ENCODE peak calls at places on chromosomes 11 and 22, in four cellular contexts. D is adipocyte, J is BE2C, I is stomach. M is an unnamed sample. For H3K4me1 and H3K36me3, the result is how much of the 10 kb centered on the place peaks cover.

GRCh38 chr11:96185220-96185768 is 157.7 kb downstream of the MAML2 start:
- DNase-seq in D (no peak), I (no peak), J (no peak), M (no peak)

GRCh38 chr22:45819305-45819704 is 147.7 kb downstream of the ATXN10 start:
- DNase-seq in J (no peak), I (no peak), D (no peak), M (no peak)

GRCh38 chr11:57347336-57347735 is 9.2 kb downstream of the P2RX3 start:
- DNase-seq in I (no peak), J (no peak), D (no peak), M (no peak)

GRCh38 chr11:8832571-8833260 is 78.3 kb upstream of the AKIP1 start:
- DNase-seq in J (peak), I (peak), D (peak), M (peak)

GRCh38 chr11:118530683-118531596 is at the start of gene TMEM25:
- DNase-seq in J (peak), I (peak), D (peak), M (peak)

GRCh38 chr11:70371241-70371640 is 27.1 kb upstream of the CTTN start:
- DNase-seq in J (no peak), I (no peak), D (no peak), M (no peak)

GRCh38 chr11:2744166-2744565 is 44.4 kb upstream of the KCNQ1OT1 start:
- DNase-seq in D (no peak), J (no peak), I (no peak), M (no peak)

GRCh38 chr11:2325719-2326118 is 23.9 kb downstream of the TSPAN32 start:
- DNase-seq in D (peak), I (no peak), J (no peak), M (no peak)

GRCh38 chr22:39805117-39805516 is 88.4 kb downstream of the ENTHD1 start:
- DNase-seq in D (no peak), I (no peak), J (no peak), M (no peak)

GRCh38 chr11:111193924-111194490 is 51.5 kb upstream of the POU2AF2 start:
- DNase-seq in I (no peak), J (no peak), D (no peak), M (no peak)

GRCh38 chr11:58917159-58917765 is 22.0 kb upstream of the GLYATL1 start:
- DNase-seq in J (no peak), D (no peak), I (no peak), M (no peak)

GRCh38 chr22:33321466-33321865 is 263.3 kb upstream of the SYN3 start:
- DNase-seq in I (no peak), J (no peak), D (no peak), M (no peak)

GRCh38 chr11:72238492-72239295 is 5.3 kb downstream of the PHOX2A start:
- DNase-seq in J (peak), I (no peak), D (no peak), M (no peak)

GRCh38 chr11:120324932-120325810 is at the start of gene TLCD5:
- DNase-seq in D (peak), I (peak), J (peak), M (peak)

GRCh38 chr11:2004466-2004865 is 6.8 kb upstream of the H19 start:
- DNase-seq in I (no peak), D (no peak), J (no peak), M (no peak)

DNA sequence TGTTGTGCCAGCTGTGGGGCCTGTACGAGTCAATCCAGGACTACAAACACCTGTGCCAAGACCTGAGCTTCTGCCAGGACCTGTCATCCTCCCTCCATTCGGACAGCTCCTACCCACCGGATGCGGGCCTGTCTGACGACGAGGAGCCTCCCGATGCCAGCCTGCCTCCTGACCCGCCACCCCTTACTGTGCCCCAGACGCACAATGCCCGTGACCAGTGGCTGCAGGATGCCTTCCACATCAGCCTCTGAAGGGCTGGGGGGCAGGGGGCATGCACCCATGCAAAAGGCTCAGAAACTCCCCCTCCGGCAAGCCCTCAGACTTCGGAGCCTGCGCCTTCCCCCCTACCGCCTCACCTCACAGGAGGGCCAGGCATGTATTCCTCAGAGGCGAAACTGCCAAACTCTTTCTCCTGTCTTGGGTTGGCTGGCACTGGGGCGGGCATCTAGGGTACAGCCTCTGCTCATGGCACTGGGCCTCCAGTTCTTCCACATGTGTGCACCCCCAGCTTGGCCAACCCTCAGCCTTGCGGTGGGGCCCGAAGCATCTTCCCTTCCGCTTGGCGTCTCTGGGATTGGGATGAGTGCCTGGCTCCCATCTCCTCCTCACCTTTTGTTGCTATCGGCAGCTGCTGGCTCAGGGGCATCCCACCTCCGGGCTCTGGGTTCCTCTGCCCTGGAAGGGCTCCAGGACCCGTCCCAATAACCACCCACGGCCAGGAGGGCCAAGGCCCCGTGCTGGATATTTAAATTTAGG is 1.2 kb downstream of the FAM89B start:
- DNase-seq in I (no peak), J (no peak), D (peak), M (no peak)
- H3K4me1 ChIP-seq in I (half or more), J (under half), D (half or more), M (under half)

GRCh38 chr11:92967178-92967577 is 2.3 kb upstream of the MTNR1B start:
- DNase-seq in D (no peak), I (no peak), J (no peak), M (no peak)

GRCh38 chr11:92965196-92965595 is 4.3 kb upstream of the MTNR1B start:
- DNase-seq in D (no peak), I (no peak), J (no peak), M (no peak)

GRCh38 chr11:92969634-92970347 is at the start of gene MTNR1B:
- DNase-seq in I (no peak), J (no peak), D (no peak), M (no peak)

GRCh38 chr11:92972248-92972647 is 2.8 kb downstream of the MTNR1B start:
- DNase-seq in D (no peak), I (no peak), J (no peak), M (no peak)

GRCh38 chr11:92969293-92969633 is 188 bp upstream of the MTNR1B start:
- DNase-seq in I (no peak), D (no peak), J (no peak), M (no peak)
- H3K4me3 ChIP-seq in I (peak), D (peak), J (no peak), M (no peak)

DNA sequence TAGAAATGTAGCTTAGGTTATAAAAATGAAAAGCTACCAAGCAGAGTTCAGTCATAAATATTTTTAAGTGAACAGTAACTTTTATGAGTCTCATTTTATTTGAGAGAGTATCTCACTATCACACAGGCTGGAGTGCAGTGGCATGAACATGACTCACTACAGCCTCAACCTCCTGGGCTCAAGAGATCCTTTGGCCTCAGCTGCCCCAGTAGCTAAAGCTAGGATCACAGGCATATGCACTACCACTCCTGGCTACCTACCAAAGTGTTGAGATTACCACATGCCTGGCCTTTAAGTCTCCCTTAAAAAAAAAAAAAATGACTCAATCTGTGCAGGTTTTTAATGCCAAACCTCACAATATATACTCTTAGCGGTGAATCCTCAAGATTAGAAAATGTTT is 34.7 kb upstream of the CLNS1A start:
- DNase-seq in J (no peak), D (peak), I (no peak), M (no peak)
- H3K36me3 ChIP-seq in J (half or more), D (half or more), I (half or more), M (half or more)

DNA sequence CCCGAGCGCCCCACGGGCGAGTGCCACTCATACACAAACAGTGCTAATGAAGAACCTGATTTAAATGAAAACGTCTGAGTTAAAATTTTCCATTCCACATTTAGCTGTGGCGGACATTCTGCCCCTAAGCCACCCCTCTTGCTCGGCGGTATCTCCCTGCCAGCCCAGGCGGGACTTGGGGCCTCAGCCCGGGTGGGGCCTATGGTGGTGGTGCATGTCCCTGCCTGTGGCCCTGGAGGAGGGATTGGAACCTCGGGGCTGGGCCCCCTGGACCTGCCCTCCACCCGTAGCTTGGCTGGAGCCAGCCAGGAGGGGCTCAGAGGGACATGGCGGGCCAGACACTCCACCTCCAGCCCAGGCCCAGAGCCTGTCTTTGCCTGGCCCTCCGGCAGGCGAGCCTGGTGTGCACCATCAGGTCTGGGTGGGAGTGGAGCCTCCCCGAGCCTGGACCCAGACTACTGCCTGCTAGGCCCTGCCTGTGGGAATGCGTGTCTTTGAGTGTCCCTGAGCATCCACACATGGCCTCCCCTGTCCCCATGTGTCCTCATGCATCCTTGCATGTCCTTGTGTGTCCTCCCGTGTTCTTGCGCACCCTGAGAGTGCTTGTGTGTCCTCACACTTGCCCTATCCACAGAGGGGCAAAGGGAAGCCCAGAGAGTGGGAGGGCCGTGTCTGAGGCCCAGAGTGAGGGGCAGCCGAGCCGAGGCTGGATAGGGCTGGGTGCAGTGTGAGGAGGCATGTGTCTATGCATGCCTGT is 4.4 kb downstream of the ZDHHC8 start:
- DNase-seq in J (no peak), I (no peak), D (no peak), M (no peak)
- H3K4me1 ChIP-seq in J (under half), I (half or more), D (under half), M (under half)

DNA sequence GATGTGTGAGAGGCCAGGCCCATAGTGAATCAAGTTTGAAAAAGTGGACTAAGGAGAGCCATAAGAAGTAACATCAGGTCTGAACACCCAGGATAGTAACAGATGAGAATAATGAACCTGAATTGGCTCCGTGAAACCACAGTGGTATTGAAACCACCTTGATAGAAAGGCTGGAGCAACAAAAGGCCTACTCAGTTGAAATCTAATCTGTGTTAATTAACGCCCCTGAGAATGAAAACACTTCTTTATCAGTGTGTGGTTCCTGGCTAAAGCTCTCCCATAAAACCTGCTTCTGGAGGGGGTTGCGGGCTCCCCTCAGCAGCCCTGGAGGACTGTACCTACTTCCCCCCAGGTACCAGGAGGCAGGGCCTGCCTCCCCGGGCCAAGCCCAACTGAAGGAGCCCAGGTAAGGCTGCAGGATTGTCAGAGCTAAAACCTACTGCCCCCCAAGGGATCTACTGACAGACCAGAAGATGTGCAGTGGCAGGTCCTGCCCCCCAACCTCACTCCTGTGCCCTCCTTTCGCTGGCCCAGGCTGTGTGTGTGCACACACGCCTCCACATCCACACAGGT is 54.6 kb downstream of the PLEKHA7 start:
- DNase-seq in D (no peak), I (no peak), J (no peak), M (no peak)
- H3K4me3 ChIP-seq in D (no peak), I (no peak), J (no peak), M (no peak)

GRCh38 chr11:108144615-108145014 is 23.2 kb downstream of the ACAT1 start:
- DNase-seq in J (no peak), D (no peak), I (no peak), M (no peak)
- H3K36me3 ChIP-seq in J (half or more), D (half or more), I (half or more), M (under half)

GRCh38 chr11:26951849-26952515 is 41.9 kb upstream of the FIBIN start:
- DNase-seq in D (no peak), J (peak), I (no peak), M (peak)
- H3K4me1 ChIP-seq in D (under half), J (under half), I (under half), M (under half)

DNA sequence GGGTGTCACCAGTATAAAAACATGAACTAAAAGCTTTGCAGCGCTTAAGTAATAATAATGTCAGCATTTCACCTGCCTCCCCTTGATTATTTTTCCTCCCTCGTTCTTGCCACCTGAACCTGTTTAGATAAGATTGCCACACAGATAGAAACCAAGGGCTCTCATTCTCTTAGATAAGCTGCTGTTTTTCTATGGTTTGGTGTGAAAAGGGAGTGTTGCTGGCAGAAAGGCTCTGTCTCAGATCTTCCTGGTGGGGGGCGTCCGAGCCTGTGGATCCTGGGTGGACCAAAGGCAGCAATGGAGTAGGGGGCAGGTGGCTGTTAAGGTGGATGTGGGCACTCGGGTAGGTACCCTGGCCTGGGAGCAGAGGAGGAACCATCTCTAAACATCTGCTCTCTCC is 147.5 kb downstream of the ST3GAL4 start:
- DNase-seq in D (no peak), I (no peak), J (no peak), M (no peak)
- H3K4me3 ChIP-seq in D (no peak), I (no peak), J (no peak), M (no peak)

DNA sequence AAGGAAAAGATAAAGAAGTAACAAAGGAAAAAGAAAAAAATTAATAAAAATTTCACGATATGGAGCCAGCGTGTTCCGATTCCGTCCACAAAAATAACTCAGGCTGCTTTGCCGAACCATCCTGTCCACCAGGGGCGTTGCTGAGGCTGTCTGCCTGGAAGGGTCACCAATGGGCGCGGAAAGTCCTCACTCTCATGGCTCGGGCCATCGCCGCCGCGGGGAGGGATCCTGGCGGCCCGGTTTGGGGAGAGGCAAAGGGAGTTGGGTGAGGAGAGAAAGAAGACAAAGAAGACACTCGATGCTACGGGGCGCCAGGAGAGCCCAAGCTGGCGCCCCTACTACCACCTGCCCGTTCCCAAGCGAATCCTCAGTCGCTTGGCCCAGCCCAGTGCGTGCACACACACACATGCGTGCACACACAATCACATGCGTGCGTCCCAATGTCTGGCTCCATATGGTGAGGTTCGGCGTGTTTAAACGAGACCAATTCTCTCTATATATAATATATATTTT is 5.6 kb upstream of the PYGM start:
- DNase-seq in J (no peak), D (no peak), I (no peak), M (no peak)
- H3K36me3 ChIP-seq in J (half or more), D (half or more), I (half or more), M (half or more)